ENCODE peak calls at places on chromosomes 6 and 20, in four cellular contexts. A, I, B and T are unnamed samples.

GRCh38 chr20:5504061-5504739 is 187.4 kb upstream of the PROKR2 start:
- DNase-seq in A (no peak), I (no peak), B (no peak), T (peak; percentile 68)

GRCh38 chr20:51446656-51447055 is 95.9 kb downstream of the NFATC2 start:
- DNase-seq in A (peak; percentile 76), I (peak; percentile 86), B (no peak), T (no peak)

GRCh38 chr20:51122931-51123658 is 100.2 kb upstream of the KCNG1 start:
- DNase-seq in A (no peak), I (no peak), B (no peak), T (no peak)

GRCh38 chr6:100203391-100203790 is 209.4 kb upstream of the MCHR2 start:
- DNase-seq in A (no peak), I (peak; percentile 97), B (no peak), T (no peak)

GRCh38 chr6:107114213-107114871 is 973 bp downstream of the BEND3 start:
- DNase-seq in A (peak; percentile 90), I (peak; percentile 81), B (peak; percentile 85), T (peak; percentile 56)

GRCh38 chr6:45613678-45614077 is 235.9 kb upstream of the SUPT3H start:
- DNase-seq in A (no peak), I (peak; percentile 80), B (peak; percentile 19), T (no peak)

GRCh38 chr6:108946695-108947094 is 98.5 kb downstream of the ARMC2 start:
- DNase-seq in A (no peak), I (peak; percentile 34), B (no peak), T (no peak)

GRCh38 chr6:102736941-102737368 is 1343.4 kb downstream of the GRIK2 start:
- DNase-seq in A (no peak), I (peak; percentile 76), B (no peak), T (no peak)

GRCh38 chr20:48189177-48189576 is 403.9 kb upstream of the SULF2 start:
- DNase-seq in A (peak; percentile 64), I (no peak), B (no peak), T (peak; percentile 49)

GRCh38 chr20:49561256-49561655 is 6.7 kb downstream of the PTGIS start:
- DNase-seq in A (no peak), I (no peak), B (no peak), T (no peak)

GRCh38 chr6:14706378-14706929 is 539.4 kb upstream of the JARID2 start:
- DNase-seq in A (no peak), I (peak; percentile 100), B (no peak), T (no peak)

GRCh38 chr20:7692478-7692877 is 247.8 kb downstream of the HAO1 start:
- DNase-seq in A (no peak), I (no peak), B (no peak), T (no peak)

GRCh38 chr6:1208876-1209275 is 103.0 kb upstream of the FOXQ1 start:
- DNase-seq in A (no peak), I (peak; percentile 4), B (no peak), T (no peak)

GRCh38 chr6:119137194-119138072 is 59.0 kb upstream of the FAM184A start:
- DNase-seq in A (no peak), I (peak; percentile 21), B (no peak), T (no peak)

GRCh38 chr6:10082385-10082784 is 332.5 kb downstream of the TFAP2A start:
- DNase-seq in A (no peak), I (no peak), B (no peak), T (no peak)

GRCh38 chr20:31496761-31497295 is 17.4 kb upstream of the HM13 start:
- DNase-seq in A (no peak), I (no peak), B (no peak), T (no peak)

GRCh38 chr20:36399147-36399968 is 93.2 kb downstream of the DLGAP4 start:
- DNase-seq in A (peak; percentile 96), I (peak; percentile 11), B (peak; percentile 97), T (peak; percentile 95)

GRCh38 chr20:36815454-36816091 is 42.0 kb upstream of the DSN1 start:
- DNase-seq in A (no peak), I (no peak), B (no peak), T (peak; percentile 73)

GRCh38 chr6:155628315-155628714 is 172.7 kb upstream of the NOX3 start:
- DNase-seq in A (no peak), I (no peak), B (no peak), T (no peak)

GRCh38 chr6:38055210-38055609 is 235.7 kb downstream of the ZFAND3 start:
- DNase-seq in A (no peak), I (no peak), B (no peak), T (no peak)

GRCh38 chr20:59145926-59146800 is 17.5 kb upstream of the ZNF831 start:
- DNase-seq in A (no peak), I (no peak), B (no peak), T (no peak)

GRCh38 chr6:39169448-39170344 is 54.7 kb upstream of the SAYSD1 start:
- DNase-seq in A (no peak), I (no peak), B (no peak), T (no peak)

GRCh38 chr6:35049885-35050284 is 91.3 kb downstream of the TCP11 start:
- DNase-seq in A (no peak), I (peak; percentile 93), B (no peak), T (no peak)

GRCh38 chr6:152642578-152643375 is 5.6 kb upstream of the SYNE1 start:
- DNase-seq in A (peak; percentile 92), I (peak; percentile 55), B (peak; percentile 60), T (peak; percentile 92)

GRCh38 chr20:47347661-47348462 is 8.6 kb downstream of the ZMYND8 start:
- DNase-seq in A (no peak), I (no peak), B (no peak), T (no peak)

GRCh38 chr20:25300496-25301170 is 52.7 kb downstream of the PYGB start:
- DNase-seq in A (peak; percentile 55), I (peak; percentile 42), B (no peak), T (no peak)

GRCh38 chr6:36539814-36540568 is 7.3 kb downstream of the STK38 start:
- DNase-seq in A (peak; percentile 71), I (no peak), B (no peak), T (no peak)

GRCh38 chr6:42724825-42725224 is 2.4 kb upstream of the PRPH2 start:
- DNase-seq in A (no peak), I (no peak), B (no peak), T (no peak)

GRCh38 chr20:64049060-64049886 is at the start of gene SOX18:
- DNase-seq in A (peak; percentile 69), I (peak; percentile 21), B (no peak), T (peak; percentile 53)

GRCh38 chr20:37969949-37970855 is 63.1 kb downstream of the TTI1 start:
- DNase-seq in A (no peak), I (no peak), B (peak; percentile 11), T (no peak)

GRCh38 chr20:24962182-24962492 is 13.1 kb downstream of the CST7 start:
- DNase-seq in A (no peak), I (no peak), B (no peak), T (no peak)

GRCh38 chr6:7914991-7915789 is 4.6 kb upstream of the TXNDC5 start:
- DNase-seq in A (no peak), I (peak; percentile 37), B (no peak), T (no peak)

GRCh38 chr20:58604410-58604881 is 46.6 kb upstream of the STX16 start:
- DNase-seq in A (no peak), I (no peak), B (no peak), T (no peak)

DNA sequence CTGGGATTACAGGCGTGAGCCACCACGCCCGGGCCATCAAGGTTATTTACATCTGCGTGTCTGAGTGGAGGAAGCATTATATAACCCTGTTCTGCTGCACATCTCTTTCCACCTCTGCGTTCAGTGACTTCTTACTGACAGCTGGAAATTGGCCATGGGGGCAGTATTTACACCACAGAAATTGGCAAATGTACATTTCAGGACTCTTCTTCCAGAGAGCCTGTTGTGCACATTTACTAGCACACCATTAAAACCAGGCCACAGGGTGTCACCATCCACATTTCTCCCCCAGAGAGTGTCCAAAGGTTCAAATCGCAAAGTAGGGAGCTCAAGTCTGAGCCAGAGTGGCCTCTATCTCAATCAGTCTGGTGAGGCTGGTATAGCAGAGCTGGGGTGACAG is 62.9 kb upstream of the SNX9 start:
- DNase-seq in A (no peak), I (no peak), B (no peak), T (no peak)
- H4K5ac ChIP-seq in A (no peak overlapping the region), I (peak overlapping the region; percentile 13), B (no peak overlapping the region), T (no peak overlapping the region)

GRCh38 chr6:26020983-26021349 is 58.4 kb downstream of the TRIM38 start:
- DNase-seq in A (no peak), I (peak; percentile 74), B (peak; percentile 73), T (no peak)

GRCh38 chr6:26019261-26019845 is 56.8 kb downstream of the TRIM38 start:
- DNase-seq in A (no peak), I (no peak), B (no peak), T (no peak)

GRCh38 chr6:26020291-26020982 is 57.8 kb downstream of the TRIM38 start:
- DNase-seq in A (peak; percentile 95), I (peak; percentile 95), B (no peak), T (peak; percentile 73)

GRCh38 chr6:26016326-26017275 is 54.0 kb downstream of the TRIM38 start:
- DNase-seq in A (peak; percentile 87), I (peak; percentile 34), B (no peak), T (peak; percentile 56)

DNA sequence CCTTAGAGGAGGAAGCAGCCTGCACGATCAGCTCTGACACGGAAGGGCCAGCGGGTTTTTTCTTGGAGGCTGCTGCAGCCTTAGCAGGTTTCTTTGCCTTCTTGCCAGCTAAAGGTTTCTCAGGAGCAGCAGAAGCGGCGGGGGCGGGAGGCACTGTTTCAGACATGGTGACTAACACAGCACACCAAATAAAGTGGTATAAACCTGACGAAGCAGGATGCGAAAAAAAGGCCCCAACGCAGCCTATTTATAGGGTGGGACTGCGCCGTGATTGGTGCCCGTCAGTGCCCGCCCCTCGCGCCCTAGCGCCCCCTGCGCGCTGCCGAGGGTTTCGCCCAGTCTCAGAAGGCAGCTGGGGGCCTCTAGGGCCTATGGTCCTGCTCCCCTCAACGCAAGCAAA is 55.0 kb downstream of the TRIM38 start:
- DNase-seq in A (peak; percentile 95), I (peak; percentile 95), B (no peak), T (peak; percentile 80)
- H4K5ac ChIP-seq in A (no peak overlapping the region), I (peak overlapping the region; percentile 79), B (no peak overlapping the region), T (no peak overlapping the region)

GRCh38 chr20:14709439-14709838 is 372.0 kb upstream of the FLRT3 start:
- DNase-seq in A (no peak), I (no peak), B (no peak), T (no peak)

GRCh38 chr20:14710941-14711340 is 373.5 kb upstream of the FLRT3 start:
- DNase-seq in A (no peak), I (no peak), B (no peak), T (no peak)

GRCh38 chr20:14707026-14707680 is 369.7 kb upstream of the FLRT3 start:
- DNase-seq in A (no peak), I (no peak), B (no peak), T (no peak)

GRCh38 chr20:14706555-14706954 is 369.1 kb upstream of the FLRT3 start:
- DNase-seq in A (no peak), I (no peak), B (no peak), T (no peak)

GRCh38 chr20:14707865-14708574 is 370.6 kb upstream of the FLRT3 start:
- DNase-seq in A (no peak), I (no peak), B (no peak), T (no peak)
- H4K5ac ChIP-seq in A (no peak overlapping the region), I (no peak overlapping the region), B (no peak overlapping the region), T (no peak overlapping the region)

DNA sequence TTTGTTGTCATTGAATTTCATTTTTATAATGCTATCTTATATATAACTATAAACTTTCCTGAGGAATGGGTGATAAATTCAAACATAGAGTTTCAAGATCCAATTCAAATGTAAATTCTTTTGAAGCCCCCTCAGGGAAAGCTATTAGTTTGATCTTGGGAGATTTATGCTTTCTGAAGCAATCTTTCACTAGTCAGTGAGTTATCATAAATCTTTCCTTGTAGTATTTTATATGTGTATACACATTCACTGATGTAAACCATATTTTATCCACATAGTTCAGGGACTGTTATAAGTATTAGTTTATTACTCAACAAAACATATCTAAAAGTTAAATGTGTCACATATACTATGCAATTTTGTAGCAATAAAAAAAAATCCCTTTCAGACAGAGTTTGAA is 2.9 kb upstream of the EPM2A start:
- DNase-seq in A (no peak), I (no peak), B (no peak), T (no peak)
- H4K5ac ChIP-seq in A (no peak overlapping the region), I (no peak overlapping the region), B (no peak overlapping the region), T (no peak overlapping the region)